ENCODE peak calls at places on chromosomes 2 and 18, in eight cellular contexts. E is HepG2, D is GM12892, O is NB4, Y is uterus, M is spleen, S is right lobe of liver, V is IMR-90. H is an unnamed sample.

GRCh38 chr2:133774675-133775005 is 206.4 kb upstream of the NCKAP5 start:
- DNase-seq in E (no peak), D (no peak), O (no peak), Y (peak), M (no peak), S (no peak), V (no peak), H (no peak)

GRCh38 chr2:40380036-40380435 is 71.9 kb downstream of the SLC8A1 start:
- DNase-seq in E (no peak), D (no peak), O (no peak), Y (no peak), M (no peak), S (no peak), V (no peak), H (no peak)

GRCh38 chr18:75247041-75247551 is 36.5 kb downstream of the TSHZ1 start:
- DNase-seq in E (no peak), D (no peak), O (peak), Y (no peak), M (no peak), S (no peak), V (peak), H (no peak)

GRCh38 chr2:101063753-101064502 is 61.8 kb downstream of the RPL31 start:
- DNase-seq in E (no peak), D (no peak), O (no peak), Y (no peak), M (no peak), S (no peak), V (no peak), H (no peak)

GRCh38 chr2:102147935-102148334 is 5.4 kb downstream of the IL1R1 start:
- DNase-seq in E (no peak), D (no peak), O (peak), Y (no peak), M (no peak), S (no peak), V (peak), H (no peak)

GRCh38 chr2:167803449-167803988 is 443.9 kb downstream of the STK39 start:
- DNase-seq in E (no peak), D (no peak), O (no peak), Y (no peak), M (no peak), S (no peak), V (no peak), H (no peak)

GRCh38 chr18:39976771-39977170 is 1978.3 kb upstream of the PIK3C3 start:
- DNase-seq in E (no peak), D (no peak), O (no peak), Y (no peak), M (no peak), S (no peak), V (no peak), H (no peak)

GRCh38 chr18:22683196-22683676 is 249.9 kb upstream of the RBBP8 start:
- DNase-seq in E (peak), D (no peak), O (no peak), Y (peak), M (no peak), S (peak), V (peak), H (no peak)

DNA sequence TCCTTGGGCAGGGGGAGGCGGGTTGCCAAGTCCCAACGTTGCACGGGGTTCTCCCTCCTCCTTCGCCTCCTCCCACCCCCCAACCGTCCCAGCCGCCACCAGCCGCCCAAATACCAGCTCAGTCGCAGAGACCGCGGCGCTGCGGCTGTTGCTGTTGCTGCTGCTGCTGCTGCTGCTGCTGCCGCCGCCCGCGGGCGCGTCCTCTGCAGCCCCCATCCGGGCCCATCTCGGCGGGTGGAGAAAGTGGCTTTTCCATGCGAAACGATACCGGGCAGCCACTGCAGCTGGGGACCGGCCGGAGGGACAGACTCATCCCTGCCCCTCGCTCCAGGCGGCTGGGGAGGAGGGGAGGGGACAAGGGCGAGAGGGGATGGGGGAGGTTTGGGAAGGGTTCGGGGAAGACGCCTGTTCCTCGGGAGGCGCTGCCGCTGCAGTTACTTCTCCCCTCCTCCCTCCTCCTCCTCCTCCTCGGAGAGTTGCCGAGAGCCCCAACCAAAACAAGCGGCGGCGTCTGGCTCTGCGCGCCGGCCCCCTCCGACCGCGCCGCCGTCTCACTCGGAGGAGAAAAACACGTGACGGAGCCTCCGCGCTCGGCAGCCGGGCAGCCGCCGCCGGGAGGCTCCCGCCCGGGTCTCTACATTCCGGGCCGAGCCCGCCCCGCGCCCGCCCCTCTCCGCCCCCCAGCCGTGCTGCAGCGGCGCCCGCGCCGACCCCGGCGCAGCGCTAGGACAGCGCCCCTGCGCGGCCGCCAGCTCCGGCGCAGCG is at the start of gene IRS1:
- DNase-seq in E (peak), D (peak), O (peak), Y (peak), M (peak), S (peak), V (peak), H (peak)
- TF ChIP-seq POLR2A in E (no peak), D (no peak), O (peak), Y (no peak), M (no peak), S (peak), V (no peak), H (no peak)

DNA sequence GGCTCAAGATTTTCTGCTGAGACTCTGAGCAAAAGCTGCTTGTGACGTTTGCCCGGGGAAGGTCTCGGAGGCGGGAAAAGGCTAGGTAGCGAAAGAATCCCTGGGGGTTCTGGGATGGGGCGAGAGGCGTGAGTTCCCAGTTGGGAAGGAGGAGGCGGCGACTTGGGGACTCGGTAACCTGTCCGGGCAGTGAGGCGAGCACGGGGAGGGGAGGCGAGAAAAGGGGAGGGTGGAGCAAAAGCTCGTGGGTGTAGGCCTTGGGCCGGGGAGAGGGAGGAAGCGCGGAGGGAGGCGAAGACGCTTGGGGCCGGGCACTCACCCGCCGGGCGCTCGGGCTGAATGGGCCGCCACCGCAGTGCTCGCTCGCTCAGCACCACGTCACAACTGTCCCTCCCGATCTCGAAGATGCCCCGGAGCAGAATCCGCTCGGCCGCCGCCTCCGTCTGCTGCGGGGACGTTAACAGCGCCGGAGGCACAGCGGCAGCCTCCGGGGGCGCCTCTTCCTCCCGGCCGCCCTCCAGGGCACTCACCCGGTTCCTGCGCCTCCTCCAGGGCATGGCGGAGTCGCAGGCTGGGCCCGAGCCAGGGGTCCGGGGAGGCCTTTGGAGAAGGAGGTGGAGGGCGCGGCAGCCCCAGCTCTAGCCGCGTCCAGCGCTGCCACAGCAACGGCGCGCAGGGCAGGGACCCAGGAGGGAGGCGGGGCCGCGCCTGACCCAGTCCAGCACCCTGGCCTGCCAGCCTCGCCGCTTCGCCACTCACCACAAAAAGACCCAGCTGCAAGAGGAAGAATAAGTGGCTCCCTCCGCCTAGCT is at the start of gene CERKL:
- DNase-seq in E (no peak), D (peak), O (peak), Y (no peak), M (peak), S (peak), V (peak), H (peak)
- TF ChIP-seq POLR2A in E (no peak), D (no peak), O (no peak), Y (no peak), M (no peak), S (no peak), V (no peak), H (no peak)

GRCh38 chr18:49550621-49551020 is 11.2 kb upstream of the LIPG start:
- DNase-seq in E (no peak), D (no peak), O (no peak), Y (no peak), M (no peak), S (no peak), V (no peak), H (no peak)
- TF ChIP-seq POLR2A in E (no peak), D (no peak), O (no peak), Y (no peak), M (no peak), S (no peak), V (no peak), H (no peak)

GRCh38 chr2:99488999-99489757 is 639 bp downstream of the REV1 start:
- DNase-seq in E (peak), D (peak), O (peak), Y (peak), M (peak), S (peak), V (peak), H (peak)
- TF ChIP-seq POLR2A in E (no peak), D (no peak), O (no peak), Y (peak), M (no peak), S (peak), V (peak), H (peak)

DNA sequence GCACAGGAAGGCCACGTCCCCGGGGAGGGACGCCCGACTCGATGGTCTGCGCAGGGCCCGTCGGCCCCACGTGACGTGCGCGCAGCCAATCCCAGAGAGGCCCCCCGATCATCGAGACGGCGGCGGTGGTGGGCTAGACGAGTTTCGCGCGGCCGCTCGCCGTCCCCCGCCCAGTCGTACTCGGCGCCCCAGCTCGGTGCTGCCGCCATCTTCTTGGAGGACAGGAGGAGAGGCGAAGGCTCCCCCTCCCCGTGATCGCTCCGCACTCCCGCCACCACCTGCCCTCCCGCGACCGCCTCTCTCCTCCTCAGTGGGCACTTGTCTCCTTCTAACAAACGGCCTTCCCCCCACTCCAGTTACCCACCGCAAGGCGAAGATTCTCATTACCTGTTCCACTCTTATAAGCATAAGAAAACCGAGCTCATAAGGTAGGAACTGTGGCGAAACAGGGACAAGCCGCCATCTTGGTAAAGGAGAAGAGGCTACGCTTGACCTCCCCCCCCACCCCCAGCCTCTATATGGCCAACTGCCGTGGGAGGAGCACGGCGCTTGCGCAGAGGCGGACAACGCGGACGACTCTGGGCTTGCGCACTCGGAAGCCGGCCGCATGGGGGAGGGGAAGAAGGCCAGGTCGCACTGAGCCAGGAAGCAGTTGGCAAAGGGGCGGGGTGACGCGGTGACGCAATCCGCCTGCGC is at the start of gene HDLBP:
- DNase-seq in E (peak), D (peak), O (peak), Y (peak), M (peak), S (peak), V (peak), H (peak)
- TF ChIP-seq POLR2A in E (peak), D (peak), O (peak), Y (peak), M (peak), S (peak), V (peak), H (peak)

H was measured in erythroblast.